ENCODE peak calls at places on chromosomes 4 and X, in ten cellular contexts. F is Right ventricle myocardium superior, V is skeletal muscle cell, T is tibial artery, L is T1000, M is NCI-H2081, U is T-cell, O is NCI-H510A, I is progenitor cell of endocrine pancreas, G is neural crest cell. W is an unnamed sample.

GRCh38 chrX:46262299-46262698 is 282.9 kb downstream of the ZNF674 start:
- DNase-seq in F (no peak), V (no peak), T (no peak), L (no peak), M (no peak), U (no peak), O (no peak), I (no peak), G (no peak), W (no peak)

GRCh38 chr4:99468891-99469290 is 33.7 kb upstream of the ADH7 start:
- DNase-seq in F (no peak), V (no peak), T (no peak), L (no peak), M (no peak), U (no peak), O (no peak), I (no peak), G (no peak), W (no peak)

GRCh38 chrX:31570658-31571057 is 498.8 kb upstream of the FTHL17 start:
- DNase-seq in F (no peak), V (no peak), T (no peak), L (no peak), M (no peak), U (no peak), O (no peak), I (no peak), G (no peak), W (no peak)

GRCh38 chr4:3444351-3445110 is 2.8 kb downstream of the HGFAC start:
- DNase-seq in F (peak; percentile 37), V (no peak), T (no peak), L (no peak), M (no peak), U (no peak), O (no peak), I (no peak), G (no peak), W (no peak)

GRCh38 chrX:95760356-95760755 is 924.3 kb upstream of the DIAPH2 start:
- DNase-seq in F (no peak), V (no peak), T (no peak), L (no peak), M (no peak), U (no peak), O (no peak), I (no peak), G (no peak), W (no peak)

GRCh38 chr4:118997601-118998000 is 108.9 kb downstream of the SYNPO2 start:
- DNase-seq in F (no peak), V (no peak), T (no peak), L (no peak), M (no peak), U (no peak), O (no peak), I (no peak), G (no peak), W (no peak)

GRCh38 chr4:114028071-114028470 is 48.6 kb upstream of the ARSJ start:
- DNase-seq in F (no peak), V (no peak), T (no peak), L (no peak), M (no peak), U (no peak), O (no peak), I (no peak), G (no peak), W (no peak)

GRCh38 chr4:81527115-81527514 is 55.4 kb upstream of the RASGEF1B start:
- DNase-seq in F (peak; percentile 80), V (no peak), T (no peak), L (no peak), M (no peak), U (no peak), O (no peak), I (no peak), G (no peak), W (no peak)

GRCh38 chr4:2698504-2698903 is 57.6 kb downstream of the TNIP2 start:
- DNase-seq in F (no peak), V (no peak), T (no peak), L (no peak), M (no peak), U (no peak), O (no peak), I (no peak), G (no peak), W (no peak)

GRCh38 chrX:123835661-123836371 is 24.0 kb upstream of the XIAP start:
- DNase-seq in F (no peak), V (no peak), T (no peak), L (peak; percentile 3), M (no peak), U (no peak), O (no peak), I (no peak), G (no peak), W (no peak)

GRCh38 chr4:26936284-26937065 is 75.8 kb downstream of the STIM2 start:
- DNase-seq in F (no peak), V (no peak), T (no peak), L (no peak), M (no peak), U (no peak), O (no peak), I (no peak), G (no peak), W (no peak)

GRCh38 chr4:182297659-182298058 is 54.5 kb downstream of the TENM3 start:
- DNase-seq in F (no peak), V (no peak), T (no peak), L (no peak), M (no peak), U (no peak), O (no peak), I (no peak), G (no peak), W (no peak)

GRCh38 chr4:74097161-74097560 is 1.8 kb downstream of the CXCL2 start:
- DNase-seq in F (no peak), V (no peak), T (no peak), L (no peak), M (no peak), U (no peak), O (no peak), I (no peak), G (no peak), W (no peak)

GRCh38 chr4:20773144-20773997 is 73.1 kb downstream of the PACRGL start:
- DNase-seq in F (no peak), V (peak; percentile 17), T (peak; percentile 22), L (peak; percentile 60), M (peak; percentile 78), U (no peak), O (peak; percentile 4), I (peak; percentile 43), G (peak; percentile 59), W (peak; percentile 69)

GRCh38 chr4:94253036-94253435 is 45.4 kb downstream of the SMARCAD1 start:
- DNase-seq in F (no peak), V (no peak), T (no peak), L (no peak), M (no peak), U (no peak), O (no peak), I (no peak), G (no peak), W (no peak)

GRCh38 chr4:15459706-15460105 is 10.0 kb upstream of the CC2D2A start:
- DNase-seq in F (no peak), V (no peak), T (no peak), L (no peak), M (no peak), U (no peak), O (no peak), I (no peak), G (no peak), W (no peak)

GRCh38 chr4:155582971-155583437 is 83.6 kb upstream of the GUCY1A1 start:
- DNase-seq in F (no peak), V (no peak), T (no peak), L (no peak), M (peak; percentile 29), U (no peak), O (peak; percentile 10), I (no peak), G (no peak), W (no peak)

GRCh38 chr4:1983846-1984405 is 24.8 kb downstream of the NELFA start:
- DNase-seq in F (no peak), V (no peak), T (no peak), L (no peak), M (no peak), U (no peak), O (no peak), I (no peak), G (no peak), W (no peak)

W was measured in endothelial cell.